ENCODE peak calls at places on chromosome 21, in seven cellular contexts. U is HCT116, L is SK-N-SH, N is GM12878, G is K562, V is H1, E is HepG2. I is an unnamed sample.

GRCh38 chr21:14533555-14534400 is 12.3 kb downstream of the SAMSN1 start:
- DNase-seq in U (peak; percentile 67), L (no peak), N (peak; percentile 56), G (peak; percentile 43), V (no peak), E (no peak), I (no peak)

GRCh38 chr21:36709868-36710728 is 11.2 kb downstream of the SIM2 start:
- DNase-seq in U (no peak), L (no peak), N (no peak), G (no peak), V (peak; percentile 66), E (no peak), I (no peak)

GRCh38 chr21:36564647-36565046 is 84.7 kb upstream of the CLDN14 start:
- DNase-seq in U (no peak), L (no peak), N (no peak), G (no peak), V (no peak), E (no peak), I (no peak)

GRCh38 chr21:46083271-46084040 is 14.5 kb upstream of the COL6A2 start:
- DNase-seq in U (no peak), L (no peak), N (no peak), G (no peak), V (no peak), E (no peak), I (no peak)

GRCh38 chr21:30408782-30409494 is 13.1 kb downstream of the KRTAP13-1 start:
- DNase-seq in U (peak; percentile 2), L (peak; percentile 49), N (no peak), G (peak; percentile 43), V (peak; percentile 74), E (peak; percentile 14), I (peak; percentile 34)

GRCh38 chr21:46181953-46182547 is 2.2 kb downstream of the SPATC1L start:
- DNase-seq in U (no peak), L (no peak), N (no peak), G (no peak), V (no peak), E (no peak), I (no peak)

GRCh38 chr21:41610042-41610839 is 102.3 kb upstream of the TMPRSS2 start:
- DNase-seq in U (peak; percentile 48), L (peak; percentile 70), N (no peak), G (peak; percentile 75), V (peak; percentile 78), E (peak; percentile 60), I (peak; percentile 52)

GRCh38 chr21:45297329-45297728 is 9.6 kb upstream of the POFUT2 start:
- DNase-seq in U (no peak), L (no peak), N (no peak), G (no peak), V (no peak), E (no peak), I (no peak)

GRCh38 chr21:39575778-39576177 is 37.0 kb upstream of the B3GALT5 start:
- DNase-seq in U (no peak), L (no peak), N (no peak), G (no peak), V (no peak), E (no peak), I (no peak)

GRCh38 chr21:31548688-31549087 is 110.8 kb upstream of the SOD1 start:
- DNase-seq in U (no peak), L (no peak), N (no peak), G (no peak), V (no peak), E (no peak), I (no peak)

GRCh38 chr21:29293495-29293894 is 5.2 kb upstream of the BACH1 start:
- DNase-seq in U (no peak), L (no peak), N (peak; percentile 71), G (no peak), V (no peak), E (no peak), I (no peak)

GRCh38 chr21:14869984-14870840 is 194.6 kb downstream of the NRIP1 start:
- DNase-seq in U (no peak), L (no peak), N (no peak), G (no peak), V (no peak), E (no peak), I (no peak)

GRCh38 chr21:33028759-33029511 is 3.2 kb downstream of the OLIG2 start:
- DNase-seq in U (no peak), L (no peak), N (no peak), G (no peak), V (peak; percentile 48), E (no peak), I (no peak)

GRCh38 chr21:46572850-46573249 is 32.0 kb downstream of the S100B start:
- DNase-seq in U (no peak), L (no peak), N (no peak), G (no peak), V (no peak), E (no peak), I (no peak)

GRCh38 chr21:41068411-41069304 is 99.3 kb upstream of the BACE2 start:
- DNase-seq in U (peak; percentile 23), L (peak; percentile 87), N (no peak), G (peak; percentile 81), V (peak; percentile 96), E (peak; percentile 50), I (peak; percentile 90)

GRCh38 chr21:31366825-31367224 is 22.8 kb upstream of the TIAM1 start:
- DNase-seq in U (peak; percentile 98), L (no peak), N (no peak), G (no peak), V (no peak), E (no peak), I (peak; percentile 48)

GRCh38 chr21:15631342-15631741 is 98.4 kb upstream of the USP25 start:
- DNase-seq in U (no peak), L (no peak), N (no peak), G (no peak), V (no peak), E (no peak), I (no peak)

GRCh38 chr21:40685121-40685630 is 161.8 kb downstream of the DSCAM start:
- DNase-seq in U (no peak), L (no peak), N (no peak), G (no peak), V (no peak), E (no peak), I (peak; percentile 42)

GRCh38 chr21:16195896-16196443 is 466.2 kb downstream of the USP25 start:
- DNase-seq in U (no peak), L (no peak), N (no peak), G (no peak), V (no peak), E (no peak), I (no peak)

GRCh38 chr21:41171210-41171609 is 3.2 kb downstream of the BACE2 start:
- DNase-seq in U (no peak), L (no peak), N (no peak), G (no peak), V (no peak), E (no peak), I (no peak)

GRCh38 chr21:42678118-42678430 is 24.7 kb downstream of the PDE9A start:
- DNase-seq in U (no peak), L (peak; percentile 87), N (no peak), G (no peak), V (no peak), E (no peak), I (no peak)
- TF ChIP-seq JUND in U (no peak), L (no peak), N (no peak), G (no peak), V (no peak), E (no peak), I (no peak)

GRCh38 chr21:35154788-35155187 is 105.7 kb upstream of the RUNX1 start:
- DNase-seq in U (no peak), L (no peak), N (no peak), G (peak; percentile 64), V (no peak), E (no peak), I (no peak)

GRCh38 chr21:35147439-35147838 is 98.3 kb upstream of the RUNX1 start:
- DNase-seq in U (no peak), L (no peak), N (no peak), G (no peak), V (no peak), E (no peak), I (no peak)

GRCh38 chr21:35149698-35150097 is 100.6 kb upstream of the RUNX1 start:
- DNase-seq in U (no peak), L (no peak), N (no peak), G (no peak), V (no peak), E (no peak), I (no peak)

GRCh38 chr21:35153671-35154070 is 104.6 kb upstream of the RUNX1 start:
- DNase-seq in U (no peak), L (no peak), N (no peak), G (no peak), V (no peak), E (no peak), I (no peak)

GRCh38 chr21:35150562-35151226 is 101.6 kb upstream of the RUNX1 start:
- DNase-seq in U (no peak), L (no peak), N (no peak), G (no peak), V (no peak), E (no peak), I (no peak)
- TF ChIP-seq JUND in U (peak; percentile 25), L (peak; percentile 51), N (no peak), G (no peak), V (no peak), E (no peak), I (no peak)

GRCh38 chr21:35316933-35317332 is 267.8 kb upstream of the RUNX1 start:
- DNase-seq in U (no peak), L (peak; percentile 15), N (no peak), G (peak; percentile 31), V (no peak), E (no peak), I (no peak)
- TF ChIP-seq JUND in U (no peak), L (peak; percentile 44), N (no peak), G (peak; percentile 86), V (no peak), E (no peak), I (no peak)

GRCh38 chr21:27703806-27704205 is 736.9 kb upstream of the ADAMTS5 start:
- DNase-seq in U (no peak), L (no peak), N (no peak), G (no peak), V (no peak), E (no peak), I (no peak)

GRCh38 chr21:27695246-27695645 is 728.4 kb upstream of the ADAMTS5 start:
- DNase-seq in U (no peak), L (no peak), N (no peak), G (no peak), V (no peak), E (no peak), I (no peak)

GRCh38 chr21:27704567-27705166 is 737.8 kb upstream of the ADAMTS5 start:
- DNase-seq in U (no peak), L (no peak), N (no peak), G (no peak), V (no peak), E (no peak), I (no peak)

DNA sequence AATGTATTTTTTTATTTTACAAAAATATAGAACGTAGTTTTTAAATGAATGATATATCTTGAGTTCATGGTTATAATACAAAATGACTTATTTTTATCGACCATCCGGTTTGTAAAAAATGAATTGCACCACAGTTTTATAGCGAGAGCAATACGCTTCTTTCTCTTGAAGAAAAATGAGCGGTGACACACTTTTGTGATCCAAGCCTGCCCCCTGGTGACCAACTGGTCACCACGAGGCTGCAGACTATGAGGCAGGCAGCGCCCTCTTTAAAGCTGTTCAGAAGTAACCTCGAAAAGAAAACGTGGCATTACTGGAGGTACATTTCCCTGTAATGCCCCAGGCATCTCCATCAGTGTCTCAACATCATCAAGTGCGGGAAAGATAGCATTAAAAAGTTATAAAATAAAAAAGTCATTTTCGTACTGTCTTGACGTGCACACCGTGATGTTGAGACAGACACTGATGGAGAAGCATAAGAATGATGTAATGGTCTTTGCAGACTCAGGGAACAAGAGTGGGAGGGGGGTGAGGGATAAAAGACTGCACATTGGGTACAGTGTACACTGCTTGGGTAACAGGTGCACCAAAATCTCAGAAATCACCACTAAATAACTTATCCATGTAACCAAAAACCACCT is 734.2 kb upstream of the ADAMTS5 start:
- DNase-seq in U (no peak), L (peak; percentile 59), N (no peak), G (peak; percentile 65), V (peak; percentile 79), E (peak; percentile 20), I (peak; percentile 39)
- TF ChIP-seq JUND in U (no peak), L (no peak), N (no peak), G (no peak), V (no peak), E (no peak), I (no peak)

I was measured in T47D.